ENCODE peak calls at places on chromosomes 1 and 21, in eight cellular contexts. Z is psoas muscle; S is stimulated activated CD8-positive, alpha-beta memory T cell treated with anti-CD3 and anti-CD28 coated beads, Interleukin-4, amount 100 ng/mL, for 4 hours; M is brain pericyte; B is HT-29; O is activated T-cell treated with anti-CD3 and anti-CD28 coated beads, Interleukin-2, amount 50 U/mL, for 72 hours; T is activated CD8-positive, alpha-beta memory T cell treated with anti-CD3 and anti-CD28 coated beads for 4 hours; V is tibial nerve. W is an unnamed sample.
A peak's percentile ranks its signal among the peaks of the same experiment; 100 is the strongest.

GRCh38 chr1:17567582-17567981 is 28.1 kb downstream of the ARHGEF10L start:
- DNase-seq in S (no peak), M (no peak), Z (peak; percentile 49), V (no peak), B (no peak), T (no peak), O (no peak), W (no peak)

GRCh38 chr21:29546071-29546470 is 247.3 kb downstream of the BACH1 start:
- DNase-seq in M (no peak), Z (no peak), V (no peak), O (no peak), S (no peak), T (no peak), B (no peak), W (no peak)

GRCh38 chr1:241990040-241990439 is 8.9 kb downstream of the MAP1LC3C start:
- DNase-seq in Z (peak; percentile 80), M (peak; percentile 58), S (no peak), B (peak; percentile 12), O (no peak), T (no peak), V (peak; percentile 87), W (peak; percentile 91)

GRCh38 chr21:45584786-45585185 is 42.5 kb upstream of the SLC19A1 start:
- DNase-seq in Z (no peak), V (no peak), B (no peak), O (no peak), T (no peak), M (no peak), S (no peak), W (peak; percentile 18)

GRCh38 chr1:199290186-199290585 is 651.3 kb downstream of the PTPRC start:
- DNase-seq in S (no peak), Z (no peak), M (no peak), T (no peak), B (no peak), V (no peak), O (no peak), W (no peak)

GRCh38 chr1:25756210-25756609 is 43.8 kb upstream of the SELENON start:
- DNase-seq in V (no peak), M (no peak), B (no peak), T (no peak), S (no peak), O (no peak), Z (no peak), W (no peak)

GRCh38 chr1:206508956-206509355 is 1.6 kb downstream of the RASSF5 start:
- DNase-seq in M (no peak), T (no peak), V (no peak), B (no peak), S (no peak), Z (peak; percentile 33), O (no peak), W (no peak)

GRCh38 chr1:190634134-190634533 is 156.5 kb upstream of the BRINP3 start:
- DNase-seq in Z (no peak), V (no peak), S (no peak), B (no peak), T (no peak), O (no peak), M (no peak), W (no peak)

GRCh38 chr1:27605796-27606707 is 2.1 kb upstream of the AHDC1 start:
- DNase-seq in Z (no peak), V (peak; percentile 63), B (peak; percentile 69), T (peak; percentile 42), S (no peak), O (peak; percentile 67), M (no peak), W (no peak)

W was measured in suprapubic skin.